ENCODE peak calls at places on chromosome 18, in seven cellular contexts. B is fibroblast of pulmonary artery; T is CD8-positive, alpha-beta T cell; J is astrocyte; X is GM12865; Z is type B pancreatic cell; U is dorsolateral prefrontal cortex. F is an unnamed sample.

GRCh38 chr18:23211146-23211545 is 75.9 kb downstream of the CABLES1 start:
- DNase-seq in B (no peak), T (no peak), J (no peak), X (no peak), Z (no peak), U (no peak), F (no peak)

GRCh38 chr18:69402219-69402989 is 1.7 kb downstream of the DOK6 start:
- DNase-seq in B (no peak), T (no peak), J (no peak), X (no peak), Z (no peak), U (peak; percentile 47), F (no peak)

GRCh38 chr18:23421277-23421676 is 31.8 kb upstream of the RIOK3 start:
- DNase-seq in B (no peak), T (no peak), J (no peak), X (no peak), Z (no peak), U (no peak), F (no peak)

GRCh38 chr18:76058146-76058545 is 436.9 kb downstream of the ZNF516 start:
- DNase-seq in B (no peak), T (no peak), J (no peak), X (no peak), Z (no peak), U (no peak), F (no peak)

GRCh38 chr18:44679912-44680270 is 797 bp upstream of the SETBP1 start:
- DNase-seq in B (peak; percentile 57), T (no peak), J (peak; percentile 56), X (peak; percentile 66), Z (no peak), U (peak; percentile 57), F (no peak)

GRCh38 chr18:21682276-21683051 is 22.1 kb downstream of the ABHD3 start:
- DNase-seq in B (peak; percentile 84), T (peak; percentile 5), J (peak; percentile 75), X (peak; percentile 82), Z (no peak), U (no peak), F (peak; percentile 28)

GRCh38 chr18:57923606-57924005 is 120.4 kb upstream of the NEDD4L start:
- DNase-seq in B (no peak), T (no peak), J (no peak), X (no peak), Z (no peak), U (no peak), F (no peak)

GRCh38 chr18:73777356-73778051 is 370.1 kb downstream of the FBXO15 start:
- DNase-seq in B (peak; percentile 14), T (no peak), J (no peak), X (no peak), Z (no peak), U (no peak), F (no peak)

GRCh38 chr18:961644-962355 is 57.1 kb downstream of the ADCYAP1 start:
- DNase-seq in B (peak; percentile 74), T (peak; percentile 24), J (no peak), X (peak; percentile 47), Z (no peak), U (no peak), F (no peak)

GRCh38 chr18:24770625-24771024 is 310.2 kb downstream of the HRH4 start:
- DNase-seq in B (no peak), T (no peak), J (no peak), X (no peak), Z (no peak), U (no peak), F (no peak)

GRCh38 chr18:27621236-27621890 is 436.3 kb upstream of the CHST9 start:
- DNase-seq in B (no peak), T (no peak), J (no peak), X (no peak), Z (no peak), U (no peak), F (no peak)

GRCh38 chr18:22601481-22601880 is 183.8 kb upstream of the CTAGE1 start:
- DNase-seq in B (no peak), T (no peak), J (peak; percentile 49), X (no peak), Z (no peak), U (no peak), F (no peak)

GRCh38 chr18:55354795-55355194 is 233.2 kb downstream of the TCF4 start:
- DNase-seq in B (no peak), T (no peak), J (peak; percentile 82), X (no peak), Z (no peak), U (no peak), F (no peak)

GRCh38 chr18:49921278-49922037 is 108.1 kb upstream of the ACAA2 start:
- DNase-seq in B (no peak), T (no peak), J (peak; percentile 59), X (no peak), Z (no peak), U (no peak), F (no peak)

GRCh38 chr18:77055429-77056310 is 76.9 kb downstream of the MBP start:
- DNase-seq in B (no peak), T (no peak), J (no peak), X (peak; percentile 59), Z (no peak), U (no peak), F (no peak)

GRCh38 chr18:22538463-22538862 is 120.7 kb upstream of the CTAGE1 start:
- DNase-seq in B (no peak), T (no peak), J (no peak), X (no peak), Z (no peak), U (no peak), F (no peak)

GRCh38 chr18:22342625-22343024 is 75.1 kb downstream of the CTAGE1 start:
- DNase-seq in B (peak; percentile 65), T (no peak), J (peak; percentile 95), X (no peak), Z (no peak), U (no peak), F (no peak)

GRCh38 chr18:60555629-60556028 is 183.1 kb upstream of the MC4R start:
- DNase-seq in B (no peak), T (no peak), J (no peak), X (no peak), Z (no peak), U (no peak), F (no peak)

GRCh38 chr18:76592981-76593381 is 97.9 kb upstream of the ZNF516 start:
- DNase-seq in B (peak; percentile 27), T (no peak), J (no peak), X (no peak), Z (peak; percentile 39), U (no peak), F (no peak)

GRCh38 chr18:37483221-37483971 is 82.2 kb downstream of the CELF4 start:
- DNase-seq in B (peak; percentile 60), T (no peak), J (peak; percentile 6), X (peak; percentile 4), Z (no peak), U (no peak), F (no peak)

GRCh38 chr18:37481058-37481457 is 84.5 kb downstream of the CELF4 start:
- DNase-seq in B (peak; percentile 39), T (no peak), J (no peak), X (no peak), Z (no peak), U (no peak), F (no peak)

GRCh38 chr18:37481491-37481890 is 84.1 kb downstream of the CELF4 start:
- DNase-seq in B (peak; percentile 60), T (no peak), J (no peak), X (no peak), Z (no peak), U (no peak), F (no peak)

GRCh38 chr18:37483984-37484892 is 81.4 kb downstream of the CELF4 start:
- DNase-seq in B (no peak), T (no peak), J (no peak), X (no peak), Z (no peak), U (no peak), F (no peak)

GRCh38 chr18:37482433-37482832 is 83.2 kb downstream of the CELF4 start:
- DNase-seq in B (no peak), T (no peak), J (no peak), X (no peak), Z (no peak), U (no peak), F (no peak)
- TF ChIP-seq CTCF in B (no peak), T (no peak), J (no peak), X (no peak), Z (no peak), U (no peak), F (no peak)

GRCh38 chr18:56702946-56703345 is 51.8 kb downstream of the WDR7 start:
- DNase-seq in B (peak; percentile 69), T (peak; percentile 1), J (peak; percentile 11), X (peak; percentile 28), Z (no peak), U (no peak), F (no peak)
- TF ChIP-seq CTCF in B (peak; percentile 56), T (peak; percentile 61), J (peak; percentile 52), X (peak; percentile 24), Z (peak; percentile 76), U (peak; percentile 59), F (no peak)

DNA sequence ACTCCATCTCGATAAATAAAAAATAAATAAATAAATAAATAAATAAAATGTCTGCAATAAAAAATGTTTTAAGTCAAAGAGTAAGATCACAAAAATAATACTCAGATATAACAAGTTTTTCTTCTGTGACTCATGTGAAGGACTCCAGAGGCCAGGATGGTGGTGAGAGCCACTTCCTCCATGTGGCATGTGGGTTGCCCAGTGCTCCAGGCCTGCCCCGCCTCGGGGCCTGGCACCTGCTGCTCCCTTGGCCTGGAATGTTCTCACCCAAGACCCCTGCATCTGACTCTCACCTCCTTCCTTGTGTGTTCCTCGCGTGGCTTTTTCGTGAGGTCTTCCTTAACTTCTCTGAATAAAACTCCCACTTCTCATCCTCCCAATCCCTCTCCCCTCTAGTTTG is 77.4 kb upstream of the LDLRAD4 start:
- DNase-seq in B (no peak), T (no peak), J (no peak), X (no peak), Z (no peak), U (no peak), F (no peak)
- TF ChIP-seq CTCF in B (no peak), T (no peak), J (no peak), X (no peak), Z (no peak), U (no peak), F (no peak)

DNA sequence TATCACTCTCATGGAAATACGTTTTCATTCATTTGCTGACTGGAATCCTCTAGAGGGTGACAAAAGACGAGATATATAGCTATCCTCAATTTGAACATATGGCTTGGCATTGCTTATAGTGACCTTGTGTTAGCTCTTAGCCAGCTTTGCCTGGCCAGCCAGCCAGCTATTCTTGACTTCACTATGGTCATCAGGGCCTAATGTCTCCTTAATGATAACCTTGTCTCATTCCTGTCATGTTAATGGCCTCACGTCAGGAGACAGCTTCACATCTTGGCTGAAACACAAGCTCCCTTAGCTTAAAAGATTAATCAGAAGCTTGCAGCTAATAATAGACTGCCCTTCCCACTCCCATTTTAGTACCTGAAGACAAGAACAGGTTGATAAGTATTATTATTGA is 1517.5 kb upstream of the PIK3C3 start:
- DNase-seq in B (peak; percentile 13), T (no peak), J (no peak), X (no peak), Z (no peak), U (no peak), F (no peak)
- TF ChIP-seq CTCF in B (no peak), T (no peak), J (no peak), X (no peak), Z (no peak), U (no peak), F (no peak)